ENCODE peak calls at places on chromosomes 11 and 22, in nine cellular contexts. V is activated T-cell treated with anti-CD3 and anti-CD28 coated beads for 1 hour, N is NCI-H1694 treated with DMSO at 0.1 percent for 48 hours, I is NCI-H1436, E is T-helper 2 cell, D is AG04449, S is naive B cell, Q is AG09319, A is body of pancreas. H is an unnamed sample.

GRCh38 chr22:31857247-31857646 is 87.1 kb upstream of the YWHAH start:
- DNase-seq in Q (no peak), D (no peak), I (peak; percentile 63), A (peak; percentile 39), V (no peak), E (no peak), S (no peak), N (no peak), H (peak; percentile 83)

GRCh38 chr22:44312766-44313165 is at the start of gene SHISAL1:
- DNase-seq in N (no peak), D (no peak), E (no peak), S (no peak), Q (no peak), V (no peak), I (no peak), A (no peak), H (no peak)

GRCh38 chr11:125114518-125114917 is 3.1 kb upstream of the TMEM218 start:
- DNase-seq in E (peak; percentile 5), Q (no peak), V (no peak), S (no peak), N (no peak), A (no peak), D (no peak), I (no peak), H (no peak)

GRCh38 chr11:101880208-101880607 is 34.6 kb upstream of the CEP126 start:
- DNase-seq in N (no peak), Q (no peak), V (no peak), I (peak; percentile 12), A (peak; percentile 12), D (no peak), S (no peak), E (peak; percentile 32), H (no peak)

GRCh38 chr11:66297610-66298009 is 5.9 kb downstream of the TMEM151A start:
- DNase-seq in E (no peak), V (no peak), N (no peak), S (no peak), Q (no peak), D (no peak), I (no peak), A (no peak), H (no peak)

GRCh38 chr22:36443198-36443770 is 38.2 kb downstream of the TXN2 start:
- DNase-seq in I (no peak), D (no peak), Q (no peak), N (no peak), S (peak; percentile 42), A (no peak), E (no peak), V (no peak), H (no peak)

GRCh38 chr11:36148701-36149100 is 140.5 kb downstream of the COMMD9 start:
- DNase-seq in A (no peak), S (no peak), V (no peak), I (no peak), E (no peak), N (peak; percentile 53), D (no peak), Q (no peak), H (no peak)

GRCh38 chr11:78796956-78797355 is 222.3 kb upstream of the NARS2 start:
- DNase-seq in S (no peak), I (no peak), Q (peak; percentile 44), V (no peak), N (no peak), D (peak; percentile 88), E (no peak), A (peak; percentile 80), H (no peak)

GRCh38 chr22:47615051-47615450 is 852.6 kb downstream of the TBC1D22A start:
- DNase-seq in Q (no peak), E (no peak), A (no peak), I (no peak), V (no peak), D (no peak), N (no peak), S (no peak), H (no peak)

GRCh38 chr11:132839226-132839625 is 693.1 kb downstream of the OPCML start:
- DNase-seq in Q (no peak), S (no peak), N (no peak), A (no peak), E (no peak), D (no peak), V (no peak), I (no peak), H (no peak)